ENCODE peak calls at places on chromosome 9, in eight cellular contexts. W is glutamatergic neuron, X is sigmoid colon, F is cardiac muscle cell, D is GM10248, J is H9, N is body of pancreas, Y is GM12865. Q is an unnamed sample.
A peak's percentile ranks its signal among the peaks of the same experiment; 100 is the strongest.

GRCh38 chr9:129860653-129861446 is 25.6 kb downstream of the USP20 start:
- DNase-seq in W (no peak), D (no peak), N (no peak), X (no peak), F (no peak), J (no peak), Y (no peak), Q (no peak)

GRCh38 chr9:116639251-116639741 is 47.8 kb upstream of the TRIM32 start:
- DNase-seq in W (no peak), X (peak; percentile 67), D (no peak), J (no peak), F (peak; percentile 33), N (no peak), Y (no peak), Q (no peak)

GRCh38 chr9:128323192-128323730 is 622 bp downstream of the COQ4 start:
- DNase-seq in W (no peak), D (no peak), X (no peak), J (no peak), F (peak; percentile 27), N (no peak), Y (no peak), Q (no peak)

GRCh38 chr9:127814619-127815511 is 12.2 kb downstream of the FPGS start:
- DNase-seq in D (no peak), N (no peak), J (peak; percentile 26), F (no peak), W (no peak), X (no peak), Y (no peak), Q (no peak)

GRCh38 chr9:128454991-128455390 is 815 bp upstream of the ODF2 start:
- DNase-seq in N (peak; percentile 3), X (no peak), D (no peak), J (no peak), Y (no peak), F (no peak), W (no peak), Q (no peak)

GRCh38 chr9:136978865-136979544 is 1.7 kb downstream of the PTGDS start:
- DNase-seq in X (no peak), J (no peak), W (no peak), F (no peak), Y (no peak), D (no peak), N (no peak), Q (no peak)

GRCh38 chr9:121984726-121985402 is 108.2 kb downstream of the TTLL11 start:
- DNase-seq in D (no peak), X (no peak), W (no peak), Y (no peak), F (peak; percentile 90), N (no peak), J (no peak), Q (no peak)

GRCh38 chr9:94758844-94759243 is 32.3 kb downstream of the AOPEP start:
- DNase-seq in J (no peak), D (no peak), N (no peak), F (no peak), Y (no peak), X (no peak), W (no peak), Q (no peak)

GRCh38 chr9:90100014-90100413 is 495.2 kb downstream of the GADD45G start:
- DNase-seq in J (no peak), Y (no peak), N (no peak), W (no peak), F (peak; percentile 10), D (no peak), X (no peak), Q (no peak)

GRCh38 chr9:100492952-100493351 is 20.0 kb downstream of the TMEFF1 start:
- DNase-seq in Y (peak; percentile 8), N (no peak), X (no peak), J (no peak), F (peak; percentile 63), W (no peak), D (no peak), Q (no peak)

GRCh38 chr9:91026266-91026665 is 224.6 kb downstream of the SYK start:
- DNase-seq in J (no peak), F (no peak), N (no peak), X (no peak), Y (no peak), W (no peak), D (no peak), Q (no peak)

GRCh38 chr9:124632077-124632621 is 125.0 kb upstream of the NR5A1 start:
- DNase-seq in Y (no peak), X (no peak), J (no peak), N (no peak), D (no peak), W (no peak), F (peak; percentile 76), Q (no peak)

GRCh38 chr9:136400038-136400834 is at the start of gene SNAPC4:
- DNase-seq in Y (peak; percentile 94), N (peak; percentile 86), W (peak; percentile 92), F (peak; percentile 89), X (peak; percentile 91), D (peak; percentile 97), J (peak; percentile 92), Q (peak; percentile 98)

GRCh38 chr9:80797841-80798688 is 891.3 kb downstream of the TLE1 start:
- DNase-seq in D (no peak), Y (no peak), F (peak; percentile 4), W (no peak), J (no peak), X (peak; percentile 91), N (no peak), Q (no peak)

GRCh38 chr9:128733256-128733655 is 9.3 kb upstream of the ZDHHC12 start:
- DNase-seq in X (peak; percentile 75), Y (peak; percentile 63), F (peak; percentile 92), N (peak; percentile 88), D (no peak), J (peak; percentile 97), W (peak; percentile 88), Q (peak; percentile 65)

GRCh38 chr9:133603165-133603927 is 5.8 kb downstream of the FAM163B start:
- DNase-seq in J (no peak), Y (no peak), F (no peak), X (no peak), N (no peak), W (no peak), D (no peak), Q (no peak)

GRCh38 chr9:133605446-133605845 is 3.7 kb downstream of the FAM163B start:
- DNase-seq in W (no peak), D (no peak), J (no peak), Y (no peak), N (no peak), X (no peak), F (no peak), Q (no peak)

GRCh38 chr9:133604856-133605255 is 4.3 kb downstream of the FAM163B start:
- DNase-seq in J (no peak), F (no peak), W (no peak), N (no peak), Y (no peak), D (no peak), X (no peak), Q (no peak)

GRCh38 chr9:133605856-133606721 is 3.1 kb downstream of the FAM163B start:
- DNase-seq in N (no peak), J (no peak), Y (no peak), X (no peak), D (no peak), F (no peak), W (peak; percentile 13), Q (no peak)

DNA sequence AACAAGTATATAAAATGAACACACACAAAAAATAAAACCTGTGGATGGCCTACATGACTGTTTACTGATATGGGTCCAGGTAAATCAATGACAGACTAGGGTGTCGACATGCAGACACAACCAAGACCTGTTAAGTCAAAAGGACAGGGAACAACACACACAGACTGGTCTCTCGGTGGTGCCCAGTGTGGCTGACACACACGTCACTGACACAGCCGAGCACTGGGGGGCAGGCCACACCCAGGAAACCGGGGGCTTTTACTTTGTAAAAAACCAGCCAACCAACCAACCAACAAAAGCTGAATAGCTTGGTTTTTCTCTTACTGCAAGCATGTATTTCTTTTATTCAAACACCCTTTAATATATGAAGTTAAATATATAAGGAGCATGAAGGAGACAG is 5.0 kb downstream of the FAM163B start:
- DNase-seq in N (no peak), D (no peak), W (no peak), F (peak; percentile 29), X (no peak), J (no peak), Y (peak; percentile 4), Q (no peak)
- TF ChIP-seq CTCF in N (no peak), D (no peak), W (no peak), F (no peak), X (no peak), J (peak; percentile 17), Y (no peak), Q (no peak)

DNA sequence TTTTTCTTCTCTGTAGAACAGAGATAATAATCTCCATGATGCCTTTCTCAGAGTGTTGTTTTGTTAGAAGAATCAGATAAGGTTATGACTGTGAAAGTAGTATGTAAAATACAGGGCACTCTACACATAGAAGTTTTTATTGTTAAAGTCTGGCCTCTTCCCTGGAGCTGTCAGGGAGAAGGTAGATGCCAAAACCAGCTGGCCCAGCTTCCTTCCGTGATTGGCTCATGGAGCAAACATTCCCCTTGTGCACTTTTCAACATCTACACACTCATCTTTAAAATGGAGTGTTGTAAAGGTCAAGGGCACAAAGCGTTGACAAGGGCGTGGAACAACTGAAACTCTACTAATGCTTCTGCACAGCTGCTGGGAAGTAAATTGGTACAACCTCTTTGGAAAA is 7.4 kb upstream of the RNF183 start:
- DNase-seq in F (peak; percentile 12), N (no peak), W (no peak), J (no peak), D (no peak), X (no peak), Y (no peak), Q (no peak)
- TF ChIP-seq CTCF in F (no peak), N (no peak), W (no peak), J (no peak), D (no peak), X (no peak), Y (no peak), Q (no peak)

GRCh38 chr9:92665836-92666235 is 4.1 kb downstream of the IPPK start:
- DNase-seq in J (no peak), D (no peak), F (no peak), N (no peak), X (no peak), W (no peak), Y (no peak), Q (no peak)

GRCh38 chr9:92666236-92666635 is 3.7 kb downstream of the IPPK start:
- DNase-seq in Y (no peak), J (no peak), N (peak; percentile 16), F (no peak), W (no peak), X (no peak), D (no peak), Q (no peak)

GRCh38 chr9:92664394-92665152 is 5.4 kb downstream of the IPPK start:
- DNase-seq in X (no peak), F (no peak), J (no peak), D (peak; percentile 59), Y (peak; percentile 32), N (no peak), W (no peak), Q (peak; percentile 72)

GRCh38 chr9:92668746-92669526 is 995 bp downstream of the IPPK start:
- DNase-seq in X (no peak), D (no peak), W (no peak), J (peak; percentile 25), F (peak; percentile 71), N (peak; percentile 44), Y (peak; percentile 51), Q (no peak)

GRCh38 chr9:92666912-92667532 is 2.9 kb downstream of the IPPK start:
- DNase-seq in W (no peak), Y (no peak), X (no peak), J (peak; percentile 4), F (no peak), D (no peak), N (no peak), Q (no peak)
- TF ChIP-seq CTCF in W (no peak), Y (no peak), X (no peak), J (no peak), F (no peak), D (no peak), N (no peak), Q (no peak)

GRCh38 chr9:32351845-32352244 is 32.6 kb upstream of the ACO1 start:
- DNase-seq in Y (no peak), J (peak; percentile 79), N (no peak), X (no peak), W (peak; percentile 40), D (no peak), F (peak; percentile 1), Q (no peak)
- TF ChIP-seq CTCF in Y (peak; percentile 10), J (peak; percentile 66), N (no peak), X (no peak), W (no peak), D (no peak), F (peak; percentile 21), Q (no peak)